ENCODE peak calls at places on chromosome 6, in nine cellular contexts. One of them, this sample, is unnamed.

GRCh38 chr6:2028457-2029038 is 216.9 kb downstream of the GMDS start:
- DNase-seq in OCI-LY7: peak; percentile 39
- DNase-seq in pancreas: no peak
- DNase-seq in body of pancreas: no peak
- DNase-seq in left ventricle myocardium inferior: no peak
- DNase-seq in PC-9: peak; percentile 78
- DNase-seq in PC-3: peak; percentile 8
- DNase-seq in cardiac muscle cell: no peak
- DNase-seq in heart right ventricle: no peak
- DNase-seq in this sample: no peak

GRCh38 chr6:163226836-163227485 is 187.6 kb upstream of the QKI start:
- DNase-seq in OCI-LY7: no peak
- DNase-seq in pancreas: no peak
- DNase-seq in body of pancreas: no peak
- DNase-seq in left ventricle myocardium inferior: no peak
- DNase-seq in PC-9: no peak
- DNase-seq in PC-3: peak; percentile 2
- DNase-seq in cardiac muscle cell: peak; percentile 2
- DNase-seq in heart right ventricle: no peak
- DNase-seq in this sample: peak; percentile 80

GRCh38 chr6:41712651-41713103 is 22.7 kb downstream of the TFEB start:
- DNase-seq in OCI-LY7: no peak
- DNase-seq in pancreas: peak; percentile 82
- DNase-seq in body of pancreas: peak; percentile 86
- DNase-seq in left ventricle myocardium inferior: peak; percentile 80
- DNase-seq in PC-9: peak; percentile 48
- DNase-seq in PC-3: peak; percentile 37
- DNase-seq in cardiac muscle cell: no peak
- DNase-seq in heart right ventricle: peak; percentile 77
- DNase-seq in this sample: no peak

GRCh38 chr6:157605484-157605883 is 217.6 kb upstream of the SNX9 start:
- DNase-seq in OCI-LY7: no peak
- DNase-seq in pancreas: no peak
- DNase-seq in body of pancreas: no peak
- DNase-seq in left ventricle myocardium inferior: no peak
- DNase-seq in PC-9: no peak
- DNase-seq in PC-3: no peak
- DNase-seq in cardiac muscle cell: no peak
- DNase-seq in heart right ventricle: no peak
- DNase-seq in this sample: no peak

GRCh38 chr6:40963019-40963418 is 76.0 kb downstream of the UNC5CL start:
- DNase-seq in OCI-LY7: no peak
- DNase-seq in pancreas: no peak
- DNase-seq in body of pancreas: no peak
- DNase-seq in left ventricle myocardium inferior: no peak
- DNase-seq in PC-9: no peak
- DNase-seq in PC-3: no peak
- DNase-seq in cardiac muscle cell: no peak
- DNase-seq in heart right ventricle: no peak
- DNase-seq in this sample: peak; percentile 33

GRCh38 chr6:79277109-79277508 is 42.6 kb upstream of the HMGN3 start:
- DNase-seq in OCI-LY7: no peak
- DNase-seq in pancreas: no peak
- DNase-seq in body of pancreas: no peak
- DNase-seq in left ventricle myocardium inferior: no peak
- DNase-seq in PC-9: no peak
- DNase-seq in PC-3: peak; percentile 50
- DNase-seq in cardiac muscle cell: peak; percentile 56
- DNase-seq in heart right ventricle: no peak
- DNase-seq in this sample: peak; percentile 47

GRCh38 chr6:42745083-42745637 is 743 bp downstream of the TBCC start:
- DNase-seq in OCI-LY7: peak; percentile 61
- DNase-seq in pancreas: peak; percentile 38
- DNase-seq in body of pancreas: peak; percentile 32
- DNase-seq in left ventricle myocardium inferior: no peak
- DNase-seq in PC-9: no peak
- DNase-seq in PC-3: no peak
- DNase-seq in cardiac muscle cell: peak; percentile 27
- DNase-seq in heart right ventricle: peak; percentile 19
- DNase-seq in this sample: no peak

GRCh38 chr6:131013495-131013894 is 49.5 kb downstream of the EPB41L2 start:
- DNase-seq in OCI-LY7: no peak
- DNase-seq in pancreas: no peak
- DNase-seq in body of pancreas: peak; percentile 12
- DNase-seq in left ventricle myocardium inferior: no peak
- DNase-seq in PC-9: no peak
- DNase-seq in PC-3: no peak
- DNase-seq in cardiac muscle cell: peak; percentile 94
- DNase-seq in heart right ventricle: no peak
- DNase-seq in this sample: no peak

GRCh38 chr6:41673704-41674000 is 35.4 kb downstream of the MDFI start:
- DNase-seq in OCI-LY7: no peak
- DNase-seq in pancreas: no peak
- DNase-seq in body of pancreas: no peak
- DNase-seq in left ventricle myocardium inferior: no peak
- DNase-seq in PC-9: no peak
- DNase-seq in PC-3: no peak
- DNase-seq in cardiac muscle cell: no peak
- DNase-seq in heart right ventricle: no peak
- DNase-seq in this sample: no peak

GRCh38 chr6:13846841-13847240 is 32.5 kb upstream of the MCUR1 start:
- DNase-seq in OCI-LY7: no peak
- DNase-seq in pancreas: no peak
- DNase-seq in body of pancreas: no peak
- DNase-seq in left ventricle myocardium inferior: no peak
- DNase-seq in PC-9: no peak
- DNase-seq in PC-3: no peak
- DNase-seq in cardiac muscle cell: no peak
- DNase-seq in heart right ventricle: no peak
- DNase-seq in this sample: no peak

GRCh38 chr6:108589244-108589730 is 28.6 kb downstream of the FOXO3 start:
- DNase-seq in OCI-LY7: peak; percentile 69
- DNase-seq in pancreas: peak; percentile 76
- DNase-seq in body of pancreas: peak; percentile 88
- DNase-seq in left ventricle myocardium inferior: peak; percentile 74
- DNase-seq in PC-9: peak; percentile 90
- DNase-seq in PC-3: peak; percentile 47
- DNase-seq in cardiac muscle cell: peak; percentile 88
- DNase-seq in heart right ventricle: peak; percentile 66
- DNase-seq in this sample: peak; percentile 98

GRCh38 chr6:168232046-168232445 is 87.5 kb downstream of the DACT2 start:
- DNase-seq in OCI-LY7: no peak
- DNase-seq in pancreas: no peak
- DNase-seq in body of pancreas: no peak
- DNase-seq in left ventricle myocardium inferior: no peak
- DNase-seq in PC-9: no peak
- DNase-seq in PC-3: no peak
- DNase-seq in cardiac muscle cell: no peak
- DNase-seq in heart right ventricle: no peak
- DNase-seq in this sample: no peak

GRCh38 chr6:122501475-122501874 is 29.9 kb upstream of the SERINC1 start:
- DNase-seq in OCI-LY7: no peak
- DNase-seq in pancreas: no peak
- DNase-seq in body of pancreas: no peak
- DNase-seq in left ventricle myocardium inferior: no peak
- DNase-seq in PC-9: no peak
- DNase-seq in PC-3: no peak
- DNase-seq in cardiac muscle cell: no peak
- DNase-seq in heart right ventricle: no peak
- DNase-seq in this sample: no peak

GRCh38 chr6:131009790-131010189 is 53.3 kb downstream of the EPB41L2 start:
- DNase-seq in OCI-LY7: no peak
- DNase-seq in pancreas: no peak
- DNase-seq in body of pancreas: no peak
- DNase-seq in left ventricle myocardium inferior: no peak
- DNase-seq in PC-9: no peak
- DNase-seq in PC-3: no peak
- DNase-seq in cardiac muscle cell: no peak
- DNase-seq in heart right ventricle: no peak
- DNase-seq in this sample: no peak

GRCh38 chr6:132937466-132937906 is 123.1 kb downstream of the RPS12 start:
- DNase-seq in OCI-LY7: peak; percentile 41
- DNase-seq in pancreas: peak; percentile 62
- DNase-seq in body of pancreas: peak; percentile 81
- DNase-seq in left ventricle myocardium inferior: no peak
- DNase-seq in PC-9: no peak
- DNase-seq in PC-3: peak; percentile 83
- DNase-seq in cardiac muscle cell: peak; percentile 57
- DNase-seq in heart right ventricle: no peak
- DNase-seq in this sample: peak; percentile 74
- TF ChIP-seq CTCF in OCI-LY7: peak; percentile 78
- TF ChIP-seq CTCF in pancreas: peak; percentile 38
- TF ChIP-seq CTCF in body of pancreas: peak; percentile 42
- TF ChIP-seq CTCF in left ventricle myocardium inferior: peak; percentile 53
- TF ChIP-seq CTCF in PC-9: peak; percentile 74
- TF ChIP-seq CTCF in PC-3: peak; percentile 75
- TF ChIP-seq CTCF in cardiac muscle cell: peak; percentile 77
- TF ChIP-seq CTCF in heart right ventricle: peak; percentile 49
- TF ChIP-seq CTCF in this sample: peak; percentile 74

GRCh38 chr6:27242589-27243265 is 4.8 kb upstream of the PRSS16 start:
- DNase-seq in OCI-LY7: peak; percentile 9
- DNase-seq in pancreas: no peak
- DNase-seq in body of pancreas: no peak
- DNase-seq in left ventricle myocardium inferior: no peak
- DNase-seq in PC-9: no peak
- DNase-seq in PC-3: no peak
- DNase-seq in cardiac muscle cell: no peak
- DNase-seq in heart right ventricle: no peak
- DNase-seq in this sample: no peak

GRCh38 chr6:27238010-27238983 is 9.2 kb upstream of the PRSS16 start:
- DNase-seq in OCI-LY7: no peak
- DNase-seq in pancreas: no peak
- DNase-seq in body of pancreas: no peak
- DNase-seq in left ventricle myocardium inferior: no peak
- DNase-seq in PC-9: no peak
- DNase-seq in PC-3: no peak
- DNase-seq in cardiac muscle cell: peak; percentile 55
- DNase-seq in heart right ventricle: no peak
- DNase-seq in this sample: peak; percentile 33

GRCh38 chr6:27241443-27241842 is 6.1 kb upstream of the PRSS16 start:
- DNase-seq in OCI-LY7: no peak
- DNase-seq in pancreas: no peak
- DNase-seq in body of pancreas: no peak
- DNase-seq in left ventricle myocardium inferior: no peak
- DNase-seq in PC-9: peak; percentile 76
- DNase-seq in PC-3: peak; percentile 72
- DNase-seq in cardiac muscle cell: no peak
- DNase-seq in heart right ventricle: no peak
- DNase-seq in this sample: no peak

GRCh38 chr6:27237089-27237723 is 10.3 kb upstream of the PRSS16 start:
- DNase-seq in OCI-LY7: peak; percentile 6
- DNase-seq in pancreas: no peak
- DNase-seq in body of pancreas: peak; percentile 10
- DNase-seq in left ventricle myocardium inferior: no peak
- DNase-seq in PC-9: peak; percentile 56
- DNase-seq in PC-3: peak; percentile 73
- DNase-seq in cardiac muscle cell: peak; percentile 54
- DNase-seq in heart right ventricle: no peak
- DNase-seq in this sample: peak; percentile 74

GRCh38 chr6:27239258-27239657 is 8.2 kb upstream of the PRSS16 start:
- DNase-seq in OCI-LY7: no peak
- DNase-seq in pancreas: no peak
- DNase-seq in body of pancreas: no peak
- DNase-seq in left ventricle myocardium inferior: no peak
- DNase-seq in PC-9: no peak
- DNase-seq in PC-3: no peak
- DNase-seq in cardiac muscle cell: no peak
- DNase-seq in heart right ventricle: no peak
- DNase-seq in this sample: no peak
- H3K4me3 ChIP-seq in OCI-LY7: no peak overlapping the region
- H3K4me3 ChIP-seq in pancreas: no peak overlapping the region
- H3K4me3 ChIP-seq in body of pancreas: no peak overlapping the region
- H3K4me3 ChIP-seq in left ventricle myocardium inferior: no peak overlapping the region
- H3K4me3 ChIP-seq in PC-9: no peak overlapping the region
- H3K4me3 ChIP-seq in PC-3: no peak overlapping the region
- H3K4me3 ChIP-seq in cardiac muscle cell: no peak overlapping the region
- H3K4me3 ChIP-seq in heart right ventricle: no peak overlapping the region
- H3K4me3 ChIP-seq in this sample: no peak overlapping the region

DNA sequence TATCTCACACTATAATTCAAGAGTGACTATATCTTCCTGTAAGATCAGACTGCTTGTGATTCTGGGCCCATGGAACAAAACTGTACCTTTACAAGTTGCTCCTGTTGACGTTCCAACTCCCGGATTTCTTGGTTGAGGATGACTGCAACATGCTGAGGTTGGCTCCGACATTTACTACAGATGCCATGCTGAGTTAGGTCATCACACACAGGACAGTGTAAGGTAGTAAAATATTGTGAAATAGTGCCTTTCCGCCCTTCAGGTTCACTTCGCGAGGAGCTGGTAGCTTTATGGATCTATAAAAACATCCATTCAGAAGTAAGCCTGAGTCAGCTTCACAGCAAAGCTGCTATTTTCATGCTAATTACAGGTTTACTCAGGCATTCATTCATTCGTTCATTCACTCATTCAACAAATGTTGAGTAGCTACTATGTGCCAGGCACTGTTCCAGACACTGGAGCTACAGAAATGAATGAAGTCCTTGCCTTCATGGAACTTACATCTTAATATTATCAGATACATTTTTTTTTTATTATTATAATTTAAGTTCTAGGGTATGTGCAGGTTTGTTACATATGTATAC is 175.7 kb downstream of the REV3L start:
- DNase-seq in OCI-LY7: no peak
- DNase-seq in pancreas: no peak
- DNase-seq in body of pancreas: no peak
- DNase-seq in left ventricle myocardium inferior: no peak
- DNase-seq in PC-9: no peak
- DNase-seq in PC-3: peak; percentile 5
- DNase-seq in cardiac muscle cell: no peak
- DNase-seq in heart right ventricle: no peak
- DNase-seq in this sample: no peak
- H3K36me3 ChIP-seq in OCI-LY7: peaks cover 69% of the 10 kb centered on the region
- H3K36me3 ChIP-seq in pancreas: no peaks in the 10 kb centered on the region
- H3K36me3 ChIP-seq in body of pancreas: peaks cover 17% of the 10 kb centered on the region
- H3K36me3 ChIP-seq in left ventricle myocardium inferior: peaks cover 77% of the 10 kb centered on the region
- H3K36me3 ChIP-seq in PC-9: peaks cover 12% of the 10 kb centered on the region
- H3K36me3 ChIP-seq in PC-3: peaks cover 3% of the 10 kb centered on the region
- H3K36me3 ChIP-seq in cardiac muscle cell: peaks cover 39% of the 10 kb centered on the region
- H3K36me3 ChIP-seq in heart right ventricle: no peaks in the 10 kb centered on the region
- H3K36me3 ChIP-seq in this sample: peaks cover 19% of the 10 kb centered on the region

DNA sequence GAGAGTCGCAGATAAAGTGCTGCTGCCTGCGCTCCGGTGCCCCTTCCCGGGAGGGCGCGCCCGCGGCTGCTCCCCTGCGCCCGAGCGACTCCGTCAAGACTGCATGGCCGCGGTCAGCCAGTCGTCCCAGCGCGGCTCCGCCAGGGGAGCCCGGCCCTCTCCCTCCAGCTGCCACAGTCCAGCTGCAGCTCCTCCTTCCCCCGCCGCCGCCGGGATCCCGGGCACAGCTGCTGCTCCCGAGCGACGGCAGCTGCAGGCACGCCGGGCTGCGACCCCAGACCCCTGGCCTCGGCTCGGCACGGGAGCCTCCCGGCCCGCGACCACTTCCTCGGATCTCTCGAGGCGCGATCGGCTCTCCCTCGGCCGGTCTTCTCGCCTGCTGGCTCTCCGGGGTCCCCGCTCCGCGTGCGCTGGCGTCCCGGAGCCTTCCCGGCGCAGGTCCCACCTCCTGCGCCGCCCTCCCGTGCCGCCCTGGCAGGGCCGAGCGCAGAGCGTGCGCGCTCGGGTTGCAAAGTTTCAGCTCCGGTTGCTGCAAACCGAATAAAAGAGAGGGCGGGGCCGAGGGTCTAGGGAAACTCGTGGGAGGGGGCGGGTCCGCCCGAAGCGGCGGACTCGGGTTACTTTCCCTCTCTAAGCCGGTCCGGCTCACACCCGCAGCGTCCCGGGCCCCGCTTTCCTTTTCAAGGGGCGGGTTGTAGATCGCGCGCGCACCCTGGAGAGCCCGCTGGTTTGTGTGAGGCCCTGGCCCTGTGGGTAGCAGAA is at the start of gene CNKSR3:
- DNase-seq in OCI-LY7: no peak
- DNase-seq in pancreas: peak; percentile 92
- DNase-seq in body of pancreas: peak; percentile 97
- DNase-seq in left ventricle myocardium inferior: peak; percentile 84
- DNase-seq in PC-9: peak; percentile 71
- DNase-seq in PC-3: peak; percentile 88
- DNase-seq in cardiac muscle cell: peak; percentile 97
- DNase-seq in heart right ventricle: peak; percentile 84
- DNase-seq in this sample: peak; percentile 29
- TF ChIP-seq CTCF in OCI-LY7: no peak
- TF ChIP-seq CTCF in pancreas: no peak
- TF ChIP-seq CTCF in body of pancreas: no peak
- TF ChIP-seq CTCF in left ventricle myocardium inferior: peak; percentile 28
- TF ChIP-seq CTCF in PC-9: no peak
- TF ChIP-seq CTCF in PC-3: no peak
- TF ChIP-seq CTCF in cardiac muscle cell: no peak
- TF ChIP-seq CTCF in heart right ventricle: peak; percentile 5
- TF ChIP-seq CTCF in this sample: peak; percentile 14

This sample was measured in bronchial epithelial cell.